ENCODE peak calls at places on chromosomes 4 and X, in six cellular contexts. Y is keratinocyte, M is BJ, N is body of pancreas, Z is fibroblast of lung, P is mammary epithelial cell. W is an unnamed sample. For H3K27me3, the result is how much of the 10 kb centered on the place peaks cover.

GRCh38 chr4:102285831-102286230 is 59.5 kb downstream of the SLC39A8 start:
- DNase-seq in Y (no peak), M (no peak), N (no peak), Z (peak), P (peak), W (no peak)

GRCh38 chr4:109735566-109736454 is 5.9 kb upstream of the PLA2G12A start:
- DNase-seq in Y (no peak), M (no peak), N (peak), Z (no peak), P (no peak), W (no peak)

GRCh38 chr4:118745357-118745756 is 60.2 kb downstream of the METTL14 start:
- DNase-seq in Y (no peak), M (no peak), N (no peak), Z (no peak), P (no peak), W (no peak)

GRCh38 chrX:87582453-87582852 is 64.9 kb downstream of the KLHL4 start:
- DNase-seq in Y (no peak), M (no peak), N (no peak), Z (no peak), P (no peak), W (no peak)

GRCh38 chr4:68465058-68465457 is 17.8 kb downstream of the TMPRSS11E start:
- DNase-seq in Y (peak), M (no peak), N (no peak), Z (no peak), P (peak), W (no peak)

GRCh38 chr4:81405900-81406401 is 65.8 kb downstream of the RASGEF1B start:
- DNase-seq in Y (no peak), M (peak), N (peak), Z (peak), P (peak), W (peak)

GRCh38 chrX:21529771-21530170 is 128.4 kb downstream of the KLHL34 start:
- DNase-seq in Y (no peak), M (no peak), N (no peak), Z (peak), P (no peak), W (no peak)

GRCh38 chr4:149885896-149886295 is 70.3 kb upstream of the IQCM start:
- DNase-seq in Y (no peak), M (peak), N (no peak), Z (peak), P (peak), W (no peak)

GRCh38 chr4:173272987-173273386 is 61.2 kb downstream of the HMGB2 start:
- DNase-seq in Y (no peak), M (no peak), N (no peak), Z (peak), P (peak), W (no peak)

GRCh38 chrX:124223524-124223923 is 108.9 kb upstream of the TEX13D start:
- DNase-seq in Y (no peak), M (no peak), N (no peak), Z (no peak), P (no peak), W (no peak)

GRCh38 chrX:49760288-49760885 is 64.6 kb upstream of the PAGE1 start:
- DNase-seq in Y (no peak), M (no peak), N (no peak), Z (no peak), P (no peak), W (no peak)

GRCh38 chr4:7635435-7635834 is 200.7 kb upstream of the PSAPL1 start:
- DNase-seq in Y (no peak), M (no peak), N (peak), Z (no peak), P (no peak), W (no peak)

GRCh38 chr4:126086041-126086440 is 771.3 kb downstream of the FAT4 start:
- DNase-seq in Y (no peak), M (no peak), N (no peak), Z (no peak), P (no peak), W (no peak)

GRCh38 chr4:34636623-34637022 is 1607.7 kb downstream of the ARAP2 start:
- DNase-seq in Y (no peak), M (no peak), N (no peak), Z (no peak), P (no peak), W (no peak)

GRCh38 chr4:109837014-109837413 is 9.2 kb downstream of the RRH start:
- DNase-seq in Y (no peak), M (no peak), N (no peak), Z (peak), P (no peak), W (no peak)

GRCh38 chr4:33709247-33709646 is 2535.1 kb downstream of the ARAP2 start:
- DNase-seq in Y (no peak), M (no peak), N (no peak), Z (peak), P (peak), W (peak)

GRCh38 chrX:11435568-11435967 is 142.4 kb downstream of the AMELX start:
- DNase-seq in Y (no peak), M (peak), N (no peak), Z (peak), P (no peak), W (no peak)

GRCh38 chr4:122900314-122900713 is 22.1 kb downstream of the NUDT6 start:
- DNase-seq in Y (no peak), M (no peak), N (no peak), Z (no peak), P (no peak), W (no peak)

GRCh38 chr4:104488151-104488550 is 6.5 kb downstream of the CXXC4 start:
- DNase-seq in Y (no peak), M (no peak), N (no peak), Z (no peak), P (no peak), W (no peak)

GRCh38 chr4:187903700-187904099 is 91.9 kb upstream of the ZFP42 start:
- DNase-seq in Y (no peak), M (no peak), N (no peak), Z (no peak), P (no peak), W (no peak)

GRCh38 chr4:5799406-5799805 is 88.4 kb downstream of the EVC start:
- DNase-seq in Y (no peak), M (no peak), N (no peak), Z (no peak), P (no peak), W (no peak)

GRCh38 chr4:89296871-89297270 is 10.7 kb downstream of the GPRIN3 start:
- DNase-seq in Y (no peak), M (no peak), N (no peak), Z (no peak), P (no peak), W (no peak)

GRCh38 chrX:100417671-100418070 is 7.6 kb upstream of the PCDH19 start:
- DNase-seq in Y (no peak), M (no peak), N (no peak), Z (no peak), P (no peak), W (no peak)

GRCh38 chr4:98771959-98772619 is 113.7 kb upstream of the TSPAN5 start:
- DNase-seq in Y (no peak), M (no peak), N (no peak), Z (no peak), P (no peak), W (no peak)

GRCh38 chr4:8524595-8525382 is 55.4 kb upstream of the GPR78 start:
- DNase-seq in Y (no peak), M (no peak), N (no peak), Z (no peak), P (no peak), W (no peak)

GRCh38 chr4:81040175-81040659 is 9.7 kb downstream of the BMP3 start:
- DNase-seq in Y (no peak), M (no peak), N (no peak), Z (peak), P (peak), W (no peak)

GRCh38 chrX:118702741-118703140 is 24.7 kb upstream of the IL13RA1 start:
- DNase-seq in Y (no peak), M (no peak), N (no peak), Z (no peak), P (peak), W (no peak)

GRCh38 chrX:23333842-23334535 is 660 bp upstream of the PTCHD1 start:
- DNase-seq in Y (no peak), M (no peak), N (no peak), Z (no peak), P (no peak), W (no peak)

GRCh38 chr4:121881213-121881612 is 10.9 kb upstream of the BBS7 start:
- DNase-seq in Y (no peak), M (no peak), N (no peak), Z (no peak), P (no peak), W (no peak)

GRCh38 chrX:153668423-153669173 is 5.0 kb downstream of the PNCK start:
- DNase-seq in Y (no peak), M (no peak), N (no peak), Z (no peak), P (no peak), W (no peak)

GRCh38 chr4:186666750-186667149 is 56.9 kb downstream of the FAT1 start:
- DNase-seq in Y (no peak), M (no peak), N (no peak), Z (no peak), P (peak), W (no peak)

GRCh38 chrX:82585868-82586267 is 922.2 kb upstream of the POU3F4 start:
- DNase-seq in Y (no peak), M (no peak), N (no peak), Z (no peak), P (no peak), W (no peak)

GRCh38 chr4:93617596-93617995 is 211.0 kb upstream of the ATOH1 start:
- DNase-seq in Y (no peak), M (no peak), N (no peak), Z (no peak), P (no peak), W (no peak)

GRCh38 chrX:129599996-129600395 is 54.8 kb downstream of the APLN start:
- DNase-seq in Y (no peak), M (no peak), N (no peak), Z (no peak), P (no peak), W (no peak)

GRCh38 chr4:16598241-16599224 is 299.9 kb downstream of the LDB2 start:
- DNase-seq in Y (no peak), M (no peak), N (no peak), Z (peak), P (no peak), W (no peak)

GRCh38 chr4:1398686-1399507 is 7.3 kb downstream of the NKX1-1 start:
- DNase-seq in Y (no peak), M (no peak), N (no peak), Z (no peak), P (no peak), W (no peak)

GRCh38 chr4:7194251-7195137 is 2.2 kb downstream of the SORCS2 start:
- DNase-seq in Y (no peak), M (no peak), N (no peak), Z (no peak), P (no peak), W (no peak)

GRCh38 chrX:10467793-10468192 is 152.6 kb downstream of the MID1 start:
- DNase-seq in Y (no peak), M (no peak), N (no peak), Z (peak), P (no peak), W (no peak)

GRCh38 chr4:15444276-15444675 is 16.4 kb downstream of the C1QTNF7 start:
- DNase-seq in Y (no peak), M (no peak), N (no peak), Z (no peak), P (no peak), W (no peak)

DNA sequence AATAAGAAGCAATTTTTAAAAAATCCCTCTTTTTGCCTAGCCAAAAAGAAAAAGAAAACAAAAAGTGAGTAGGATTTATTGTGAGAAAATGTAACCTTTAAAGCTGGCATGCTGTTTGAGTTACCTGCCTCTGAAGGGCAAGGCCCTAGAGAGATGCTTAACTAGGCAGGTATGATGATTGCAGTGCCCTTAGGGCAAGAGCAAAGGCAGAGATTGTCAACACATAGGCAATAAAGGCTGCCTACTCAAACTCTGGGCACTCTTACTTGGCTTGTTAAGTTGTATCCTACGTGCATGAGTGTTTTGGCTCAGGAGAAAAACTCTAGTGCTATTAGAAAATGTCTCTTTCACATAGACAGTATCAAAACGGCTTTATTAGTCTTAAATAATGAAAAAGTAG is 306.0 kb downstream of the RPA4 start:
- DNase-seq in Y (no peak), M (no peak), N (no peak), Z (no peak), P (no peak), W (no peak)
- H3K4me3 ChIP-seq in Y (no peak), M (no peak), N (no peak), Z (no peak), P (no peak), W (no peak)

DNA sequence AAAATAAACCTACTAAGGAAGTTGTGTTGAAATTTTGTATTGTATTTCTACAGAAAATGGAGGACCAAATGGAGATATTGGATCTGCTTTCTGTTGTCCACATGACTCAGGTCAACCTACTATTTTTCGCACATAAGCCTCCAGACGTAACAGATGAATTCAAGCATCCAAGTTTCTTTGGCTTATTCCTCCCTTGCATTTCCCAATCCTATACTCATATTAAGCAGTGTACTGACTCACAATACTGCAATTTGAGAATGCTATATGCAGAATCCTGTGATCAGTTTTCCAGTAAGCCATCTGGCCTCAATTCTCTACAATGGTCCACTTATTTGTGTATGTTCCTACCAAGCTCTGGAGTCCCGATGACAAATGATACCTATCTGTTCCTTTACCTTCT is 75.7 kb downstream of the ASB9 start:
- DNase-seq in Y (no peak), M (no peak), N (no peak), Z (peak), P (no peak), W (no peak)
- H3K27me3 ChIP-seq in Y (under half), M (under half), N (under half), Z (under half), P (under half), W (under half)

DNA sequence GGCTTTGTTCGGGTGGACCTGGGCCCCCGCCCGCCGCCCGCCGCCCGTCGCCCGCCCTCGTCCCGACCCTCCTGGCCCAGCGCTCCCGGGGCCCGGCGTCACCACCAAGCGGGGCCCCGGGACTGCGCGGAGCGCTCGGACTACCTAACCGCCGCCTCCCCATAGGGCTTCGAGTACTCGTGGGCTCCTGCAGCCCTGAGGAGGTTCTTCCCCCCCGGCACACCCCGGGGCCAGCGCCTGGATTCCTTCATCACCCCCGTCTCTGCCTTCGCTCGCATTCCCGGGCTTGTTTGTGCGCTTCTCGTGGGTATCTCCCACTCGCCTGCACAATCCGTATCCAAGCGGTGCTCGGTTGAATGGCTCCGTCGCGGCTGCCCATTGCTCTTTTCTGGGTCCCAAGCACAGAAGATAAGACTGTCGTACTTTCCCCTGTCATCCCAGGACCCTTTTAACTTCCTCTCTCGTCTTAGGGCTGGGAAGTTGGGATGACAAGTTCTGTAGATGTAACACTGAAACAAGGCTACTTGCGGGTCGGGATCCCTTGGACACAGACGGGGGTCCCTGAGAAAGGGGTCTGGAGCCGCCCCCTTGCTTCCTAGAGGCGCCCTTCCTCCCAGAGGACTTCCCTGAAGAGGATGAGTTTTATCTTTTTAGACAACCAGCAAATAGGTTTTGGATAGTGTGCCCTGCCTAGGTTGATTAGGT is 560 bp downstream of the MOB1B start:
- DNase-seq in Y (no peak), M (no peak), N (no peak), Z (peak), P (no peak), W (no peak)
- TF ChIP-seq CTCF in Y (no peak), M (no peak), N (no peak), Z (no peak), P (no peak), W (no peak)

GRCh38 chr4:24195976-24196736 is 306.3 kb upstream of the PPARGC1A start:
- DNase-seq in Y (no peak), M (no peak), N (no peak), Z (no peak), P (no peak), W (no peak)
- H3K4me3 ChIP-seq in Y (no peak), M (no peak), N (no peak), Z (no peak), P (no peak), W (no peak)

GRCh38 chrX:17833954-17834353 is 27.1 kb downstream of the RAI2 start:
- DNase-seq in Y (no peak), M (no peak), N (no peak), Z (no peak), P (no peak), W (no peak)
- H3K27me3 ChIP-seq in Y (under half), M (under half), N (under half), Z (under half), P (under half), W (under half)

DNA sequence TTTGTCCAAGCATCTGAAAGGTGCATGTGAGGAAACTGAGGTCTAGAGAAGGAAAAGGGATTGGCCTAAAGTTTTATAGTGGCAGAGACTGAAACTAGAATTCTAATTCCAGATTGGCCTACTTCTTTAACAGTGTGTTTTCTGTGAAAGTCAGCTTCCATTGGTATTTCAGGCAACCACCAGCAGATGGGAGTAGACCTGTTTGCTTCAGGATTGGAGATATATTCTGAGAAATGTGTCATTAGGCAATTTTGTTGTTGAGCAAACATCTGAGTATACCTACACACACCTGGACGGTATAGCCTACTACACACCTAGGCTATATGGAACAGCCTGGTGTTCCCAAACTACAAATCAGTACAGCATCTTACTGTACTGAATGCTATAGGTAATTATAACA is 207.3 kb upstream of the RADX start:
- DNase-seq in Y (no peak), M (no peak), N (no peak), Z (no peak), P (peak), W (no peak)
- TF ChIP-seq CTCF in Y (peak), M (no peak), N (no peak), Z (no peak), P (peak), W (peak)

GRCh38 chrX:132216806-132217202 is 2.4 kb downstream of the RAP2C start:
- DNase-seq in Y (no peak), M (no peak), N (no peak), Z (peak), P (peak), W (no peak)

GRCh38 chrX:132217203-132218073 is 1.8 kb downstream of the RAP2C start:
- DNase-seq in Y (no peak), M (no peak), N (peak), Z (peak), P (peak), W (peak)

GRCh38 chrX:132214518-132214917 is 4.7 kb downstream of the RAP2C start:
- DNase-seq in Y (no peak), M (no peak), N (no peak), Z (no peak), P (no peak), W (no peak)

GRCh38 chrX:132218100-132218807 is 993 bp downstream of the RAP2C start:
- DNase-seq in Y (no peak), M (no peak), N (peak), Z (peak), P (peak), W (peak)

GRCh38 chrX:132216283-132216682 is 3.0 kb downstream of the RAP2C start:
- DNase-seq in Y (no peak), M (no peak), N (no peak), Z (peak), P (no peak), W (no peak)
- H3K4me3 ChIP-seq in Y (peak), M (peak), N (no peak), Z (peak), P (peak), W (peak)